ENCODE peak calls at places on chromosome 12, in nine cellular contexts. B is BJ, J is esophagus squamous epithelium, R is tibial artery, S is dorsolateral prefrontal cortex, C is HFF-Myc, K is GM23338, N is IMR-90, L is BE2C. D is an unnamed sample.

GRCh38 chr12:132169376-132169775 is 25.1 kb downstream of the NOC4L start:
- DNase-seq in S (no peak), B (no peak), N (no peak), C (no peak), R (no peak), L (peak), J (no peak), K (no peak), D (no peak)

GRCh38 chr12:67449591-67450052 is 180.5 kb downstream of the CAND1 start:
- DNase-seq in B (no peak), S (no peak), N (no peak), J (no peak), C (no peak), R (no peak), K (no peak), L (no peak), D (no peak)

GRCh38 chr12:17016116-17016864 is 410.3 kb upstream of the LMO3 start:
- DNase-seq in C (no peak), L (no peak), N (no peak), S (no peak), K (no peak), B (no peak), J (no peak), R (no peak), D (no peak)

GRCh38 chr12:40312196-40312595 is 87.4 kb downstream of the LRRK2 start:
- DNase-seq in B (no peak), S (no peak), L (no peak), C (no peak), J (no peak), K (no peak), N (no peak), R (no peak), D (no peak)

GRCh38 chr12:550473-551260 is 90.9 kb downstream of the B4GALNT3 start:
- DNase-seq in J (no peak), C (no peak), K (no peak), B (no peak), R (no peak), N (no peak), L (no peak), S (no peak), D (no peak)

GRCh38 chr12:14408208-14408607 is 42.7 kb downstream of the ATF7IP start:
- DNase-seq in C (no peak), B (no peak), L (no peak), N (peak), S (no peak), R (no peak), K (peak), J (no peak), D (peak)

GRCh38 chr12:67774983-67775587 is 126.5 kb downstream of the DYRK2 start:
- DNase-seq in L (no peak), N (peak), R (no peak), J (no peak), S (no peak), C (no peak), K (no peak), B (no peak), D (no peak)

GRCh38 chr12:4809013-4809448 is 88.8 kb downstream of the GALNT8 start:
- DNase-seq in S (peak), B (no peak), J (no peak), K (peak), R (peak), C (no peak), N (no peak), L (no peak), D (no peak)

GRCh38 chr12:47905313-47905730 is 528 bp upstream of the VDR start:
- DNase-seq in J (no peak), L (no peak), R (peak), S (no peak), C (no peak), B (no peak), N (no peak), K (peak), D (no peak)

GRCh38 chr12:131963381-131963780 is 13.6 kb downstream of the EP400 start:
- DNase-seq in S (no peak), J (no peak), K (peak), C (no peak), B (no peak), R (no peak), N (no peak), L (no peak), D (no peak)

GRCh38 chr12:121626087-121626852 is at the start of gene ORAI1:
- DNase-seq in L (peak), N (peak), R (peak), J (peak), S (peak), B (peak), C (peak), K (peak), D (peak)

GRCh38 chr12:19223018-19223417 is 93.5 kb downstream of the PLEKHA5 start:
- DNase-seq in L (no peak), R (no peak), B (no peak), S (no peak), J (no peak), C (no peak), K (peak), N (no peak), D (peak)

GRCh38 chr12:28958553-28959195 is 190.4 kb upstream of the FAR2 start:
- DNase-seq in J (no peak), B (no peak), R (no peak), S (no peak), L (no peak), K (no peak), C (no peak), N (peak), D (peak)

GRCh38 chr12:67981236-67982164 is 7.7 kb upstream of the IFNG-AS1 start:
- DNase-seq in B (peak), N (peak), R (no peak), J (no peak), K (no peak), C (peak), S (no peak), L (no peak), D (peak)

GRCh38 chr12:94566345-94566744 is 84.0 kb downstream of the TMCC3 start:
- DNase-seq in S (peak), B (no peak), L (no peak), C (no peak), R (no peak), N (no peak), J (no peak), K (no peak), D (no peak)

GRCh38 chr12:31736472-31736871 is 7.7 kb upstream of the AMN1 start:
- DNase-seq in J (no peak), R (no peak), B (peak), N (peak), K (no peak), S (no peak), C (no peak), L (no peak), D (peak)

DNA sequence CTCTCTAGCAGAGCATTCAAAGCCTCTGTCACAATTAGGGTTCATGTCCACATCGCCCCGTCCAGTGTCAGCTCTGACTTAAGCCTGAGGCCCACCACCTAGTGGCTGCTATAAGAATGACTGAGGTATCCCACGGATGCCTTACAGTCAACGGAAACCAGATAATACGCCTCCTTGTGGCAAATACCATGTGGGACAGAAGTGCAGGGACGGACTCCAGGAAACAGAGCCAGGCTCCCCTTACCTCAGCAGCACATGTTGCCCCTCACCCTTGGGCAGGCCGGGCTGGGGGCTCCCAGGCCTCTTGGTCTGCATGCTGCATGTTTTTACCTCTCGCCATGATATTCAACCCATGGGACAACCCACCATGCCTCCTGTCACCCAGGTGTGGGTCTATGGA is 86.3 kb downstream of the VWF start:
- DNase-seq in K (peak), L (peak), B (no peak), N (peak), S (no peak), R (no peak), C (no peak), J (no peak), D (peak)
- TF ChIP-seq CTCF in K (peak), L (peak), B (peak), N (peak), S (peak), R (peak), C (peak), J (peak), D (peak)

GRCh38 chr12:53050426-53051057 is 677 bp downstream of the TNS2 start:
- DNase-seq in C (no peak), N (no peak), J (no peak), R (no peak), L (no peak), K (no peak), S (no peak), B (no peak), D (no peak)
- H3K4me3 ChIP-seq in C (peak), N (peak), J (peak), R (peak), L (peak), K (peak), S (peak), B (peak), D (peak)

GRCh38 chr12:2640281-2640680 is 154.5 kb upstream of the FKBP4 start:
- DNase-seq in R (peak), K (no peak), S (peak), B (no peak), N (no peak), J (no peak), C (peak), L (no peak), D (peak)
- TF ChIP-seq CTCF in R (peak), K (no peak), S (no peak), B (no peak), N (peak), J (no peak), C (peak), L (no peak), D (peak)

GRCh38 chr12:111569363-111570089 is 29.6 kb downstream of the ATXN2 start:
- DNase-seq in B (no peak), L (no peak), K (no peak), J (no peak), N (no peak), C (no peak), R (no peak), S (no peak), D (no peak)
- H3K4me3 ChIP-seq in B (no peak), L (no peak), K (no peak), J (no peak), N (no peak), C (no peak), R (no peak), S (no peak), D (no peak)

GRCh38 chr12:105100998-105101397 is 6.5 kb upstream of the WASHC4 start:
- DNase-seq in R (no peak), S (no peak), K (no peak), L (no peak), B (no peak), C (no peak), J (no peak), N (peak), D (peak)
- TF ChIP-seq CTCF in R (no peak), S (peak), K (peak), L (no peak), B (no peak), C (no peak), J (no peak), N (peak), D (no peak)

GRCh38 chr12:44546037-44546436 is 330.1 kb downstream of the NELL2 start:
- DNase-seq in N (no peak), B (no peak), S (no peak), J (no peak), C (no peak), R (no peak), K (no peak), L (no peak), D (no peak)

GRCh38 chr12:44542716-44543115 is 333.4 kb downstream of the NELL2 start:
- DNase-seq in B (no peak), N (no peak), K (no peak), C (no peak), J (no peak), L (no peak), S (no peak), R (no peak), D (no peak)

DNA sequence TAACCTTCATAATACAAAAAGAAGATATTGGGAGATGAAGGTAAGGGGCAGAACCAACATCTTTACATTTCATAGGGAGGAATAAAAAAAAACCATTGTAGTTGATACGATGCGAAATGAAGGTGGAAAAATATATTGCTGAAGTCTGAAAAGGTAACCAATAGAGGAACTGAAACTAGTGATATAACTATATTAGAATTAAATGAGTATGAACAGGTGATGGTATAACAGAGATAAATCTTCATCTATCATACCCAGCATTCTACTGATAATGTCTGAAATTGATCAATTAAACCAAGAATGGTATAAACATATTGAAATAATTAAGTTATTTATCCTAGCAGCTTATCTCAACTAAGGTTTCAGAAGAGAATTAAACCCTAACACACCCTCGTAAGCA is 332.1 kb downstream of the NELL2 start:
- DNase-seq in K (no peak), J (no peak), B (no peak), S (no peak), C (no peak), L (no peak), N (no peak), R (no peak), D (no peak)
- H3K4me3 ChIP-seq in K (no peak), J (no peak), B (no peak), S (no peak), C (no peak), L (no peak), N (no peak), R (no peak), D (no peak)

GRCh38 chr12:7374423-7375144 is 69.4 kb downstream of the CD163L1 start:
- DNase-seq in S (no peak), L (peak), R (peak), K (peak), B (no peak), J (no peak), C (no peak), N (peak), D (peak)
- TF ChIP-seq CTCF in S (no peak), L (peak), R (no peak), K (peak), B (peak), J (no peak), C (peak), N (peak), D (peak)

GRCh38 chr12:69055280-69055679 is 122.3 kb upstream of the CPM start:
- DNase-seq in R (no peak), S (no peak), L (no peak), N (no peak), B (no peak), K (no peak), J (no peak), C (no peak), D (peak)
- H3K4me3 ChIP-seq in R (no peak), S (no peak), L (no peak), N (no peak), B (no peak), K (no peak), J (no peak), C (no peak), D (no peak)

D was measured in fibroblast of mammary gland.